ENCODE peak calls at places on chromosomes 3 and 15, in nine cellular contexts. A, G, L, B, I, M, J, T and N are unnamed samples.
A peak's percentile ranks its signal among the peaks of the same experiment; 100 is the strongest.

GRCh38 chr3:152444029-152444641 is 175.4 kb downstream of the MBNL1 start:
- DNase-seq in A (no peak), G (peak; percentile 56), L (peak; percentile 36), B (peak; percentile 84), I (no peak), M (no peak), J (no peak), T (no peak), N (no peak)

GRCh38 chr3:122356402-122356801 is 26.6 kb downstream of the MIX23 start:
- DNase-seq in A (no peak), G (peak; percentile 30), L (no peak), B (peak; percentile 63), I (no peak), M (no peak), J (peak; percentile 60), T (no peak), N (no peak)

GRCh38 chr15:39599871-39600270 is 19.0 kb downstream of the THBS1 start:
- DNase-seq in A (no peak), G (no peak), L (no peak), B (no peak), I (no peak), M (no peak), J (no peak), T (no peak), N (no peak)

GRCh38 chr15:101123222-101123910 is 128.5 kb downstream of the CHSY1 start:
- DNase-seq in A (no peak), G (peak; percentile 70), L (no peak), B (no peak), I (no peak), M (peak; percentile 39), J (no peak), T (no peak), N (peak; percentile 68)

GRCh38 chr15:90381515-90381914 is 6.5 kb upstream of the IQGAP1 start:
- DNase-seq in A (no peak), G (no peak), L (no peak), B (no peak), I (no peak), M (no peak), J (no peak), T (no peak), N (no peak)

GRCh38 chr3:116929534-116930222 is 220.1 kb downstream of the TUSC7 start:
- DNase-seq in A (no peak), G (no peak), L (no peak), B (peak; percentile 64), I (no peak), M (no peak), J (no peak), T (no peak), N (no peak)

GRCh38 chr3:196219194-196219969 is 3.0 kb downstream of the SLC51A start:
- DNase-seq in A (no peak), G (peak; percentile 90), L (peak; percentile 63), B (peak; percentile 97), I (no peak), M (no peak), J (no peak), T (peak; percentile 70), N (peak; percentile 91)

GRCh38 chr15:101660005-101660404 is 7.8 kb upstream of the TM2D3 start:
- DNase-seq in A (no peak), G (no peak), L (no peak), B (no peak), I (no peak), M (no peak), J (no peak), T (no peak), N (no peak)

GRCh38 chr3:37509069-37509468 is 334.7 kb upstream of the LRRFIP2 start:
- DNase-seq in A (no peak), G (no peak), L (no peak), B (no peak), I (no peak), M (no peak), J (no peak), T (no peak), N (no peak)

GRCh38 chr3:152245498-152246175 is 23.1 kb upstream of the MBNL1 start:
- DNase-seq in A (no peak), G (no peak), L (no peak), B (no peak), I (no peak), M (no peak), J (no peak), T (no peak), N (no peak)

GRCh38 chr15:67100808-67101581 is 35.6 kb downstream of the SMAD3 start:
- DNase-seq in A (no peak), G (no peak), L (no peak), B (no peak), I (no peak), M (no peak), J (no peak), T (no peak), N (peak; percentile 62)

GRCh38 chr3:195914648-195915473 is 6.5 kb upstream of the TNK2 start:
- DNase-seq in A (no peak), G (peak; percentile 96), L (peak; percentile 94), B (peak; percentile 98), I (peak; percentile 94), M (peak; percentile 95), J (peak; percentile 83), T (peak; percentile 97), N (peak; percentile 97)

GRCh38 chr15:31230630-31231485 is 95.8 kb upstream of the KLF13 start:
- DNase-seq in A (peak; percentile 25), G (no peak), L (no peak), B (no peak), I (no peak), M (peak; percentile 80), J (no peak), T (no peak), N (peak; percentile 94)

GRCh38 chr3:46422617-46423016 is 15.6 kb downstream of the CCRL2 start:
- DNase-seq in A (no peak), G (peak; percentile 43), L (no peak), B (no peak), I (no peak), M (no peak), J (no peak), T (no peak), N (no peak)

GRCh38 chr15:85592148-85592547 is 202.6 kb downstream of the KLHL25 start:
- DNase-seq in A (no peak), G (peak; percentile 87), L (no peak), B (peak; percentile 84), I (no peak), M (no peak), J (no peak), T (no peak), N (no peak)

GRCh38 chr3:178810173-178810572 is 261.4 kb downstream of the ZMAT3 start:
- DNase-seq in A (no peak), G (no peak), L (no peak), B (no peak), I (no peak), M (no peak), J (no peak), T (no peak), N (no peak)

GRCh38 chr15:48965972-48966371 is 2.3 kb upstream of the SHC4 start:
- DNase-seq in A (no peak), G (peak; percentile 52), L (no peak), B (peak; percentile 83), I (no peak), M (no peak), J (no peak), T (no peak), N (no peak)
- TF ChIP-seq CTCF in A (no peak), G (peak; percentile 49), L (peak; percentile 51), B (peak; percentile 65), I (no peak), M (no peak), J (no peak), T (no peak), N (no peak)

DNA sequence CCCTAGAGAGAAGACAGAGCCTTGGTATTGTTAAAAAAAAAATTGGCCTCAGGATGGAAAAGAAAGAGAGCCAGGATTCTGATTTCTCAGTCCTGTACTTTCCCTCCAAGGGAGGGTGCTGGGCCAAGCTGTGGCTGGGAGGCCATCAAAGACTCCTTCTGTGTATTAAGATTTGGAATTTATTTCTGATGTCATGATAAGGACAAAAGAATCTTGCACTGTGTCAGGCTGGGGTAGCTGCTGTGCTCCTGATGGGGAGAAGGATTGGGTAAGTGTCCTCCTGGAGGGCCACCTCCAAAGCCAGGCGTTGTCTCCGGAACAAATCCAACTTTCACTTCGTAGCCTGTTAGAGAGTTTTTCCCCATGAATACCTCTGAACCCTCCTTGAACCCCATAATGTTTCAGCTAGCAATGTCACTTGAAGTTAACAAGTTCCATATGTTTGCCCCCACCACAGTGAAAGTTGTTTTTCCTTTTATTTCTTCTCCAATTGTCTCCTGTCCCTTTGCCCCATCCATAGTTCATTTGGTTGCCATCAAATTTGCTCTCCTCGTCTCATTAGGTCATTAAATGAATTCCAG is 30.0 kb downstream of the CLDN11 start:
- DNase-seq in A (no peak), G (no peak), L (no peak), B (peak; percentile 37), I (no peak), M (no peak), J (no peak), T (no peak), N (no peak)
- TF ChIP-seq CTCF in A (no peak), G (no peak), L (no peak), B (no peak), I (no peak), M (no peak), J (no peak), T (no peak), N (no peak)

DNA sequence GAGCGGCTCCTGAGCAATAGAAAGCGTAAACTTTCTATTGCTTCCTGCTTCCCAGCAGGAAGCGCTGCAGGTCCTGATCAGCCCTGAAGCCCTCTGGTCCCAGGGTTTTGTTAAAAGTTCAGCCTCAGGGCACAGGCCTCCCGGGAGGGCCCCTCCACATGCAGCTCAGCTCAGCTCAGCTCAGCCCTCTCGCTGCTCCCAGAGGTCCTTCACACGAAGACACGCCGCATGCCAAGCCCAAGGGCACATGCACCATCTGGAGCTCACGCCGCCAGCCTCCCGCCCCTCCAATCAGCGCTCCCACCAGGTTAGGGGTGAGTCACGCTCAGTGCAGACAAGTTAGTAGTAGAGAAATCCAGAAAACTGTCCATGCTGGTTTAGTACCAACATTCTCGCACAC is 12.7 kb downstream of the TKT start:
- DNase-seq in A (no peak), G (peak; percentile 65), L (no peak), B (peak; percentile 88), I (no peak), M (no peak), J (no peak), T (peak; percentile 61), N (no peak)
- TF ChIP-seq CTCF in A (no peak), G (no peak), L (no peak), B (peak; percentile 16), I (no peak), M (no peak), J (no peak), T (no peak), N (no peak)

DNA sequence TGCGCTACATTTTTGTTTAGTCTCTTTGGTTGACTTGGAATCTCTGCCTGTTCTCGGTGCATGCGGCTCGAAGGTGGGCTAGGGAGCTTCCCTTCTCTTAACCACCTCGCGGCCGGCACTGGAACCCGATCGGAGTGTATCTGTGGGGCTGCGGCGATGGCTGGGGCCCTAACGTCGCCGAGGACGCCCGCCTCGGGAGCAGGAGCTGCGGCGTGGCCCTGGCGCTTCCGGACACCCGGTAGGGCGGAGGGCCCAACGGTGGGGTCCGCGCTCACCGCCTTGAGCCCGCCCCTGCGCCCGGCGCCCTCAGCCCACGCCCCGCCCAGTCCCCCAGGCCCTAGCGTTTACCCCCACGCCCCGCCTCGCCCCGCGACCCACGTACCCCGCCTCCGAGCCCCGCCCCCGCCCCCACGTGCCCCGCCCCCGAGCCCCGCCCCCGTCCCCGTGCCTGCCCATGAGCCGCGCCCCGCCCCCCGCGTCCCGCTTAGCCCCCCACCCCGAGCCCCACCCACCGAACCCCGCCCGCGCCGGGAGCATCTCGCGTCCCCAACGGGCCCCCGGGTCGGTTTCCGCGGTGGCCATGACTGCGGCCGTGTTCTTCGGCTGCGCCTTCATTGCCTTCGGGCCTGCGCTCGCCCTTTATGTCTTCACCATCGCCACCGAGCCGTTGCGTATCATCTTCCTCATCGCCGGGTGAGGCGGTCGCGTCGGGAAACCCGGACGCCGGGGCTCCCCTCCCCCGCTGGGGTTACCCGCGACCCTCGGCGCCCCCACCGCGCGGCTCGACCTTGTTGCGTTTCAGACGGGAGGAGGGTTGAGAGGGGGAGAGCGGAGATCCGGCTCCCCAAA is at the start of gene APH1B:
- DNase-seq in A (peak; percentile 43), G (peak; percentile 66), L (no peak), B (peak; percentile 70), I (peak; percentile 86), M (peak; percentile 96), J (peak; percentile 87), T (peak; percentile 91), N (peak; percentile 96)
- TF ChIP-seq CTCF in A (no peak), G (peak; percentile 10), L (peak; percentile 12), B (no peak), I (no peak), M (no peak), J (no peak), T (no peak), N (no peak)